ENCODE peak calls at places on chromosome 22, in ten cellular contexts. Q is type B pancreatic cell; W is activated CD8-positive, alpha-beta memory T cell treated with anti-CD3 and anti-CD28 coated beads, Interleukin-2, amount 50 U/mL, for 48 hours; N is central memory CD4-positive, alpha-beta T cell; O is left kidney; B is stimulated activated CD4-positive, alpha-beta T cell treated with anti-CD3 and anti-CD28 coated beads, Interleukin-4, amount 100 ng/mL, for 4 hours; J is breast epithelium; G is germinal center; K is activated T-helper 1 cell treated with Interleukin-2 at 50 U/mL for 16 hours; A is NT2/D1. I is an unnamed sample.
A peak's percentile ranks its signal among the peaks of the same experiment; 100 is the strongest.

GRCh38 chr22:24429411-24430365 is 2.3 kb downstream of the ADORA2A start:
- DNase-seq in Q (no peak), W (peak; percentile 80), N (peak; percentile 55), O (peak; percentile 45), B (peak; percentile 63), J (no peak), G (no peak), K (peak; percentile 46), A (no peak), I (peak; percentile 87)

GRCh38 chr22:36155702-36156101 is 4.9 kb downstream of the APOL3 start:
- DNase-seq in Q (no peak), W (no peak), N (no peak), O (peak; percentile 50), B (no peak), J (no peak), G (no peak), K (no peak), A (no peak), I (no peak)

GRCh38 chr22:39273950-39274887 is 29.4 kb upstream of the PDGFB start:
- DNase-seq in Q (no peak), W (no peak), N (no peak), O (no peak), B (no peak), J (no peak), G (no peak), K (no peak), A (no peak), I (no peak)

GRCh38 chr22:41664490-41664889 is 24.2 kb downstream of the SNU13 start:
- DNase-seq in Q (no peak), W (no peak), N (no peak), O (no peak), B (no peak), J (no peak), G (no peak), K (no peak), A (no peak), I (no peak)

GRCh38 chr22:30228509-30229359 is 17.8 kb downstream of the LIF start:
- DNase-seq in Q (no peak), W (no peak), N (no peak), O (peak; percentile 71), B (no peak), J (no peak), G (no peak), K (no peak), A (peak; percentile 59), I (no peak)

GRCh38 chr22:40387758-40388157 is 17.4 kb downstream of the SGSM3 start:
- DNase-seq in Q (no peak), W (no peak), N (no peak), O (peak; percentile 57), B (no peak), J (no peak), G (no peak), K (no peak), A (no peak), I (no peak)

GRCh38 chr22:28882545-28882877 is 861 bp upstream of the ZNRF3 start:
- DNase-seq in Q (no peak), W (no peak), N (no peak), O (peak; percentile 73), B (peak; percentile 49), J (no peak), G (no peak), K (no peak), A (no peak), I (no peak)

GRCh38 chr22:19448076-19448607 is 631 bp upstream of the C22orf39 start:
- DNase-seq in Q (no peak), W (peak; percentile 62), N (no peak), O (peak; percentile 84), B (no peak), J (no peak), G (peak; percentile 93), K (no peak), A (peak; percentile 15), I (no peak)

GRCh38 chr22:43946391-43946680 is 8.9 kb upstream of the SAMM50 start:
- DNase-seq in Q (no peak), W (no peak), N (no peak), O (peak; percentile 79), B (no peak), J (no peak), G (no peak), K (no peak), A (no peak), I (no peak)

GRCh38 chr22:19504900-19505734 is 19.1 kb downstream of the CLDN5 start:
- DNase-seq in Q (no peak), W (no peak), N (no peak), O (no peak), B (no peak), J (no peak), G (no peak), K (no peak), A (no peak), I (no peak)

GRCh38 chr22:31654408-31654807 is 7.6 kb downstream of the PISD start:
- DNase-seq in Q (no peak), W (no peak), N (no peak), O (no peak), B (no peak), J (no peak), G (no peak), K (no peak), A (no peak), I (no peak)

GRCh38 chr22:43897751-43898261 is 6.0 kb upstream of the PNPLA5 start:
- DNase-seq in Q (no peak), W (no peak), N (no peak), O (no peak), B (no peak), J (no peak), G (no peak), K (no peak), A (no peak), I (no peak)

GRCh38 chr22:35883028-35883620 is 145.5 kb downstream of the RBFOX2 start:
- DNase-seq in Q (no peak), W (no peak), N (no peak), O (no peak), B (no peak), J (no peak), G (no peak), K (no peak), A (no peak), I (no peak)

GRCh38 chr22:38835888-38836301 is 7.9 kb downstream of the NPTXR start:
- DNase-seq in Q (no peak), W (no peak), N (no peak), O (no peak), B (no peak), J (no peak), G (no peak), K (no peak), A (no peak), I (no peak)

GRCh38 chr22:36194971-36195370 is 6.6 kb downstream of the APOL4 start:
- DNase-seq in Q (no peak), W (no peak), N (peak; percentile 17), O (peak; percentile 88), B (peak; percentile 32), J (no peak), G (no peak), K (no peak), A (peak; percentile 43), I (peak; percentile 74)

GRCh38 chr22:17769013-17769715 is 5.1 kb downstream of the BID start:
- DNase-seq in Q (no peak), W (no peak), N (no peak), O (no peak), B (no peak), J (no peak), G (no peak), K (no peak), A (no peak), I (peak; percentile 85)

GRCh38 chr22:47205562-47205961 is 443.1 kb downstream of the TBC1D22A start:
- DNase-seq in Q (no peak), W (peak; percentile 35), N (no peak), O (no peak), B (no peak), J (no peak), G (no peak), K (no peak), A (no peak), I (no peak)

GRCh38 chr22:44697423-44698179 is 4.4 kb upstream of the PRR5 start:
- DNase-seq in Q (peak; percentile 88), W (peak; percentile 96), N (peak; percentile 76), O (peak; percentile 87), B (peak; percentile 79), J (peak; percentile 83), G (peak; percentile 80), K (peak; percentile 71), A (no peak), I (peak; percentile 94)

GRCh38 chr22:42763965-42764480 is 43.4 kb upstream of the A4GALT start:
- DNase-seq in Q (no peak), W (no peak), N (no peak), O (no peak), B (no peak), J (no peak), G (no peak), K (no peak), A (no peak), I (no peak)

GRCh38 chr22:30390974-30391691 is 3.9 kb upstream of the RNF215 start:
- DNase-seq in Q (no peak), W (peak; percentile 85), N (peak; percentile 76), O (peak; percentile 87), B (peak; percentile 74), J (peak; percentile 80), G (peak; percentile 85), K (peak; percentile 60), A (peak; percentile 65), I (peak; percentile 92)

GRCh38 chr22:37403267-37403960 is 23.9 kb downstream of the ELFN2 start:
- DNase-seq in Q (no peak), W (no peak), N (no peak), O (peak; percentile 49), B (no peak), J (no peak), G (no peak), K (no peak), A (no peak), I (no peak)